ENCODE peak calls at places on chromosomes 13 and 19, in eight cellular contexts. T is EL; C is aorta; Q is breast epithelium; E is C1 segment of cervical spinal cord; P is activated naive CD4-positive, alpha-beta T cell; B is astrocyte of the spinal cord; Y is stimulated activated CD4-positive, alpha-beta T cell treated with anti-CD3 and anti-CD28 coated beads, Interleukin-2, amount 100 ng/mL, for 4 hours. N is an unnamed sample.
A peak's percentile ranks its signal among the peaks of the same experiment; 100 is the strongest.

GRCh38 chr13:98364648-98365047 is 187.6 kb upstream of the RNF113B start:
- DNase-seq in C (no peak), Q (no peak), B (no peak), Y (no peak), E (no peak), T (no peak), P (no peak), N (no peak)

GRCh38 chr13:36158606-36159005 is 27.4 kb upstream of the DCLK1 start:
- DNase-seq in T (no peak), B (peak; percentile 49), P (no peak), Q (no peak), E (no peak), Y (no peak), C (no peak), N (no peak)

GRCh38 chr13:71864094-71864980 is 2.7 kb downstream of the DACH1 start:
- DNase-seq in Q (peak; percentile 25), B (peak; percentile 13), T (no peak), C (peak; percentile 73), P (no peak), Y (no peak), E (no peak), N (peak; percentile 34)

GRCh38 chr13:101817898-101818297 is 365.4 kb downstream of the ITGBL1 start:
- DNase-seq in P (no peak), Q (no peak), B (no peak), C (no peak), Y (no peak), E (no peak), T (no peak), N (no peak)

GRCh38 chr13:19153782-19154450 is 27.7 kb downstream of the TUBA3C start:
- DNase-seq in T (no peak), E (no peak), Y (no peak), C (no peak), P (no peak), B (no peak), Q (no peak), N (peak; percentile 58)

GRCh38 chr13:52850396-52851152 is 2.1 kb upstream of the PCDH8 start:
- DNase-seq in C (peak; percentile 92), Q (peak; percentile 32), T (peak; percentile 47), B (peak; percentile 30), Y (no peak), P (no peak), E (peak; percentile 33), N (peak; percentile 88)

GRCh38 chr19:11244846-11245589 is 5.6 kb downstream of the ANGPTL8 start:
- DNase-seq in Y (no peak), Q (no peak), P (no peak), C (no peak), E (no peak), T (no peak), B (no peak), N (no peak)

GRCh38 chr13:44365008-44365407 is 8.6 kb upstream of the SERP2 start:
- DNase-seq in C (no peak), Q (no peak), E (no peak), Y (no peak), P (no peak), B (peak; percentile 47), T (peak; percentile 70), N (no peak)

GRCh38 chr19:36225219-36225892 is 10.4 kb downstream of the ZNF146 start:
- DNase-seq in Q (no peak), T (peak; percentile 61), E (no peak), C (no peak), Y (no peak), P (no peak), B (peak; percentile 59), N (no peak)

GRCh38 chr19:45474941-45475516 is 7.2 kb downstream of the FOSB start:
- DNase-seq in Q (no peak), P (no peak), Y (no peak), E (no peak), B (peak; percentile 39), C (peak; percentile 82), T (no peak), N (no peak)

GRCh38 chr13:40581277-40581579 is 85.2 kb downstream of the FOXO1 start:
- DNase-seq in E (no peak), T (no peak), B (no peak), Y (no peak), Q (no peak), C (no peak), P (no peak), N (no peak)

GRCh38 chr13:46134961-46135522 is 30.2 kb upstream of the CPB2 start:
- DNase-seq in P (no peak), Y (no peak), T (peak; percentile 6), E (no peak), B (peak; percentile 27), C (no peak), Q (peak; percentile 64), N (no peak)

GRCh38 chr19:35882074-35882832 is 13.9 kb downstream of the APLP1 start:
- DNase-seq in T (peak; percentile 75), Y (no peak), E (peak; percentile 26), C (no peak), P (no peak), B (peak; percentile 72), Q (no peak), N (peak; percentile 41)

GRCh38 chr19:5172859-5173577 is 167.6 kb downstream of the PTPRS start:
- DNase-seq in P (no peak), Y (no peak), Q (no peak), T (peak; percentile 100), B (peak; percentile 97), E (no peak), C (no peak), N (no peak)

GRCh38 chr13:98274921-98275487 is 97.9 kb upstream of the RNF113B start:
- DNase-seq in Q (no peak), T (peak; percentile 19), B (no peak), E (no peak), Y (no peak), P (no peak), C (no peak), N (no peak)

GRCh38 chr13:48123827-48124226 is 28.9 kb upstream of the MED4 start:
- DNase-seq in Q (no peak), E (no peak), C (no peak), T (no peak), B (no peak), P (no peak), Y (no peak), N (no peak)

GRCh38 chr13:91693466-91693865 is 295.0 kb downstream of the GPC5 start:
- DNase-seq in C (no peak), Q (no peak), E (no peak), P (no peak), Y (no peak), B (no peak), T (no peak), N (no peak)

GRCh38 chr19:3276341-3276799 is 51.9 kb downstream of the CELF5 start:
- DNase-seq in P (no peak), T (peak; percentile 24), C (no peak), Y (peak; percentile 24), Q (peak; percentile 56), E (no peak), B (no peak), N (peak; percentile 26)

GRCh38 chr13:80979035-80979641 is 638.2 kb upstream of the SPRY2 start:
- DNase-seq in Y (no peak), Q (no peak), T (peak; percentile 39), E (peak; percentile 28), P (no peak), B (peak; percentile 74), C (no peak), N (peak; percentile 71)

GRCh38 chr19:38264486-38265212 is at the start of gene SPINT2:
- DNase-seq in Y (peak; percentile 21), C (peak; percentile 80), P (peak; percentile 40), B (no peak), E (no peak), T (no peak), Q (no peak), N (no peak)

GRCh38 chr19:58453743-58454142 is 2.3 kb downstream of the ZNF324B start:
- DNase-seq in Y (no peak), T (no peak), B (no peak), E (no peak), P (no peak), C (peak; percentile 57), Q (no peak), N (no peak)

GRCh38 chr19:18601875-18602274 is 4.7 kb downstream of the CRLF1 start:
- DNase-seq in E (no peak), B (no peak), C (no peak), Y (no peak), P (no peak), Q (no peak), T (no peak), N (no peak)

GRCh38 chr19:46745521-46746280 is at the start of gene FKRP:
- DNase-seq in P (no peak), Y (no peak), B (no peak), Q (no peak), T (no peak), E (peak; percentile 40), C (no peak), N (no peak)

GRCh38 chr19:16268676-16269319 is 55.8 kb upstream of the KLF2 start:
- DNase-seq in Q (no peak), T (no peak), C (no peak), B (no peak), Y (peak; percentile 48), P (peak; percentile 20), E (no peak), N (no peak)

GRCh38 chr19:46963093-46963734 is 56.4 kb upstream of the NPAS1 start:
- DNase-seq in B (peak; percentile 91), Y (no peak), P (no peak), Q (no peak), C (no peak), E (peak; percentile 15), T (peak; percentile 95), N (no peak)

GRCh38 chr13:33323766-33324525 is 38.4 kb upstream of the STARD13 start:
- DNase-seq in C (no peak), T (peak; percentile 46), E (no peak), B (no peak), Y (no peak), Q (no peak), P (no peak), N (no peak)

GRCh38 chr19:46355991-46356669 is 9.2 kb downstream of the PPP5C start:
- DNase-seq in P (no peak), B (no peak), T (no peak), Y (no peak), E (no peak), C (peak; percentile 24), Q (no peak), N (no peak)

GRCh38 chr13:94333131-94333820 is 146.2 kb downstream of the DCT start:
- DNase-seq in P (no peak), T (no peak), E (no peak), B (no peak), Y (no peak), Q (no peak), C (no peak), N (no peak)

GRCh38 chr13:77779461-77780272 is 82.2 kb downstream of the SLAIN1 start:
- DNase-seq in Y (no peak), Q (no peak), P (no peak), T (peak; percentile 28), C (no peak), B (peak; percentile 77), E (no peak), N (peak; percentile 67)

GRCh38 chr19:51799311-51799997 is 4.5 kb downstream of the FPR3 start:
- DNase-seq in P (no peak), C (peak; percentile 88), Y (no peak), T (peak; percentile 98), B (peak; percentile 94), Q (peak; percentile 80), E (no peak), N (peak; percentile 93)

GRCh38 chr19:3046621-3047306 is 15.5 kb downstream of the TLE5 start:
- DNase-seq in P (no peak), Q (no peak), Y (no peak), B (no peak), C (no peak), E (no peak), T (no peak), N (no peak)

N was measured in testis.